ENCODE peak calls at places on chromosome 20, in four cellular contexts. V is CD4-positive, alpha-beta memory T cell; C is ovary; E is pancreas. Q is an unnamed sample. For H3K4me1, the result is how much of the 10 kb centered on the place peaks cover.

GRCh38 chr20:33323236-33323635 is 40.2 kb downstream of the BPIFB1 start:
- DNase-seq in E (no peak), V (no peak), C (no peak), Q (no peak)

GRCh38 chr20:24131281-24131680 is 142.7 kb upstream of the GGTLC1 start:
- DNase-seq in V (no peak), C (no peak), E (no peak), Q (no peak)

GRCh38 chr20:12975833-12976608 is 32.8 kb upstream of the SPTLC3 start:
- DNase-seq in V (no peak), C (no peak), E (no peak), Q (no peak)

GRCh38 chr20:1868856-1869255 is 26.4 kb upstream of the SIRPA start:
- DNase-seq in V (no peak), E (no peak), C (no peak), Q (no peak)

GRCh38 chr20:54078296-54078695 is 7.9 kb upstream of the BCAS1 start:
- DNase-seq in V (no peak), C (no peak), E (no peak), Q (no peak)

GRCh38 chr20:4604580-4604979 is 117.1 kb upstream of the PRND start:
- DNase-seq in V (no peak), C (no peak), E (no peak), Q (no peak)

GRCh38 chr20:13139459-13140150 is 81.5 kb upstream of the ISM1 start:
- DNase-seq in C (no peak), V (no peak), E (no peak), Q (no peak)

GRCh38 chr20:1943267-1944002 is 48.2 kb downstream of the SIRPA start:
- DNase-seq in E (no peak), V (no peak), C (no peak), Q (peak)

GRCh38 chr20:9100721-9101120 is 31.8 kb downstream of the PLCB4 start:
- DNase-seq in E (no peak), C (no peak), V (no peak), Q (no peak)

GRCh38 chr20:29326376-29327070 is 1930.9 kb upstream of the DEFB115 start:
- DNase-seq in C (no peak), V (no peak), E (no peak), Q (no peak)

GRCh38 chr20:62367136-62367482 is at the start of gene LAMA5:
- DNase-seq in V (no peak), C (no peak), E (peak), Q (peak)

GRCh38 chr20:16125810-16126209 is 447.4 kb downstream of the KIF16B start:
- DNase-seq in C (no peak), E (no peak), V (no peak), Q (no peak)

GRCh38 chr20:2156666-2157624 is 55.3 kb downstream of the STK35 start:
- DNase-seq in E (no peak), V (no peak), C (no peak), Q (no peak)

GRCh38 chr20:57475388-57476072 is 49.4 kb downstream of the CTCFL start:
- DNase-seq in C (no peak), V (no peak), E (no peak), Q (no peak)

GRCh38 chr20:46939031-46939430 is 44.4 kb downstream of the EYA2 start:
- DNase-seq in V (no peak), E (no peak), C (no peak), Q (no peak)

GRCh38 chr20:57941572-57942381 is 232.0 kb upstream of the PMEPA1 start:
- DNase-seq in C (no peak), V (no peak), E (peak), Q (no peak)

GRCh38 chr20:47669927-47670890 is 115.1 kb downstream of the SULF2 start:
- DNase-seq in C (no peak), E (no peak), V (no peak), Q (no peak)

GRCh38 chr20:36482044-36482473 is 59.3 kb upstream of the MYL9 start:
- DNase-seq in V (no peak), C (no peak), E (peak), Q (peak)

GRCh38 chr20:10673831-10674683 is at the start of gene JAG1:
- DNase-seq in C (peak), E (peak), V (peak), Q (peak)

GRCh38 chr20:44785768-44786167 is 24.6 kb downstream of the RIMS4 start:
- DNase-seq in V (no peak), C (no peak), E (no peak), Q (no peak)

GRCh38 chr20:38723982-38724602 is at the start of gene SLC32A1:
- DNase-seq in E (no peak), C (no peak), V (no peak), Q (no peak)

GRCh38 chr20:1331101-1331500 is 2.2 kb upstream of the SDCBP2 start:
- DNase-seq in V (no peak), C (no peak), E (no peak), Q (no peak)

GRCh38 chr20:41969656-41970055 is 351.5 kb upstream of the CHD6 start:
- DNase-seq in V (no peak), E (no peak), C (no peak), Q (no peak)

GRCh38 chr20:25000268-25000801 is 7.8 kb upstream of the APMAP start:
- DNase-seq in V (no peak), E (peak), C (no peak), Q (peak)

GRCh38 chr20:3209023-3209945 is at the start of gene ITPA:
- DNase-seq in V (peak), E (peak), C (peak), Q (peak)

GRCh38 chr20:10561302-10561701 is 112.5 kb downstream of the JAG1 start:
- DNase-seq in E (no peak), V (no peak), C (no peak), Q (no peak)

GRCh38 chr20:37363221-37364012 is 17.5 kb downstream of the SRC start:
- DNase-seq in E (no peak), V (no peak), C (no peak), Q (no peak)

GRCh38 chr20:21433329-21433890 is 36.1 kb upstream of the NKX2-4 start:
- DNase-seq in E (no peak), C (no peak), V (no peak), Q (no peak)

GRCh38 chr20:19368351-19368750 is 155.9 kb downstream of the SLC24A3 start:
- DNase-seq in E (no peak), C (no peak), V (no peak), Q (no peak)

GRCh38 chr20:19367591-19367990 is 155.1 kb downstream of the SLC24A3 start:
- DNase-seq in C (no peak), E (no peak), V (no peak), Q (no peak)

GRCh38 chr20:19374066-19374615 is 161.7 kb downstream of the SLC24A3 start:
- DNase-seq in V (no peak), E (no peak), C (no peak), Q (no peak)

GRCh38 chr20:19371112-19371511 is 158.7 kb downstream of the SLC24A3 start:
- DNase-seq in E (no peak), C (no peak), V (no peak), Q (no peak)

GRCh38 chr20:19370076-19371075 is 157.9 kb downstream of the SLC24A3 start:
- DNase-seq in C (no peak), E (no peak), V (no peak), Q (no peak)
- H3K4me1 ChIP-seq in C (under half), E (under half), V (under half), Q (under half)

GRCh38 chr20:52972965-52973819 is 1.0 kb downstream of the TSHZ2 start:
- DNase-seq in C (peak), E (no peak), V (peak), Q (peak)
- H3K27ac ChIP-seq in C (peak), E (peak), V (peak), Q (peak)

DNA sequence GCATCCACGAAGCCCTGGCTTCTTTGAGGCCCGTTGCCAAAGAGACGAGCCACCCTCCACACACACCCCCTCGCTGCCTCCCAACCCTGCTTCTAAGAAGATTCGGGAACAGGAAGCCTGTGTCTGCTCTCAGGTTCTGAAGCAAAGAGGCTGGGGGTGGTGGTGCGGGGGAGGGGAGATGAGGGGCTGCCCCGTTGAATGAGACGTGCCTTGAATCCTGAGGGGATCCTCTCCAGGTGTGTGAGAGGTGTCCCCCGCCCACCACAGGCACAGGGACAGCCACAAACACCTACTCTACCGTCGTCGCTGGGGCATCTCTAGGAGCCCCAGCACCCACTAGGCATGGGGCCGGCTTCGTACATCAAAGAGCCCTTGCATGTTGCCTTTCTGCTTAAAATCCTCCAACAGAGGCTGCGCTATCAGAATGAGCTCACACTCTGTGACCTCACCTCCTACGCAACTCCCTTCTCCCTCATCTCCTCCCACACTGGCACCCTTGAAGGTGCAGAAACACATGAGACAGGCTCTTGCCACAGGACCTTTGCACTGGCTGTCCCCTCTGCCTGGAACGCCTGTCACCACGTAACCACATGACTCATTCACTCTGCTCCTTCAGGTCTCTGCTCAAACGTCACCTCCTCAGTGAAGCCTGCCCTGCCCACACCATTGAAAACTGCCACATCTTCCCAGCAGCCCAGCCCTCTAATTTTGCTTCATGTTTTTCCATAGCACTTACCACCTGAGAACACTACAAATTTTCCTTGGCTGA is 58.5 kb downstream of the PREX1 start:
- DNase-seq in E (no peak), C (no peak), V (peak), Q (no peak)
- H3K4me1 ChIP-seq in E (under half), C (under half), V (half or more), Q (half or more)

GRCh38 chr20:63828951-63829350 is 2.1 kb downstream of the ZBTB46 start:
- DNase-seq in V (no peak), E (no peak), C (no peak), Q (no peak)

GRCh38 chr20:63829598-63829942 is 1.5 kb downstream of the ZBTB46 start:
- DNase-seq in E (no peak), C (no peak), V (no peak), Q (no peak)

GRCh38 chr20:63826753-63827152 is 4.3 kb downstream of the ZBTB46 start:
- DNase-seq in V (no peak), C (no peak), E (no peak), Q (no peak)

GRCh38 chr20:63828545-63828944 is 2.5 kb downstream of the ZBTB46 start:
- DNase-seq in V (no peak), C (no peak), E (no peak), Q (no peak)

GRCh38 chr20:63828124-63828523 is 2.9 kb downstream of the ZBTB46 start:
- DNase-seq in C (no peak), E (no peak), V (no peak), Q (no peak)
- H3K27ac ChIP-seq in C (no peak), E (no peak), V (no peak), Q (peak)

DNA sequence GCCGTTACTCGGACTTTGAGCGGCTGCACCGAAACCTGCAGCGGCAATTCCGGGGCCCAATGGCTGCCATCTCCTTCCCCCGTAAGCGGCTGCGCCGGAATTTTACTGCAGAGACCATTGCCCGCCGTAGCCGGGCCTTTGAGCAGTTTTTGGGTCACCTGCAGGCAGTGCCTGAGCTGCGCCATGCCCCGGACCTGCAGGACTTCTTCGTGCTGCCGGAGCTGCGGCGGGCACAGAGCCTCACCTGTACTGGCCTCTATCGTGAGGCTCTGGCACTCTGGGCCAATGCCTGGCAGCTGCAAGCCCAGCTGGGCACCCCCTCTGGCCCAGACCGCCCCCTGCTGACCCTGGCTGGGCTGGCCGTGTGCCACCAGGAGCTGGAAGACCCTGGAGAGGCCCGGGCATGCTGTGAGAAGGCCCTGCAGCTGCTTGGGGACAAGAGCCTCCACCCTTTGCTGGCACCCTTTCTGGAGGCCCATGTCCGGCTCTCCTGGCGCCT is 7.2 kb downstream of the SNX21 start:
- DNase-seq in C (no peak), V (no peak), E (no peak), Q (no peak)
- H3K4me1 ChIP-seq in C (under half), V (under half), E (under half), Q (half or more)

GRCh38 chr20:59004493-59004762 is 2.6 kb downstream of the CTSZ start:
- DNase-seq in V (peak), C (no peak), E (no peak), Q (peak)

GRCh38 chr20:59005523-59006166 is 1.4 kb downstream of the CTSZ start:
- DNase-seq in E (no peak), C (no peak), V (no peak), Q (no peak)

GRCh38 chr20:59003836-59004492 is 3.1 kb downstream of the CTSZ start:
- DNase-seq in C (no peak), E (no peak), V (no peak), Q (no peak)

GRCh38 chr20:59006167-59006863 is 739 bp downstream of the CTSZ start:
- DNase-seq in C (peak), V (no peak), E (no peak), Q (no peak)

DNA sequence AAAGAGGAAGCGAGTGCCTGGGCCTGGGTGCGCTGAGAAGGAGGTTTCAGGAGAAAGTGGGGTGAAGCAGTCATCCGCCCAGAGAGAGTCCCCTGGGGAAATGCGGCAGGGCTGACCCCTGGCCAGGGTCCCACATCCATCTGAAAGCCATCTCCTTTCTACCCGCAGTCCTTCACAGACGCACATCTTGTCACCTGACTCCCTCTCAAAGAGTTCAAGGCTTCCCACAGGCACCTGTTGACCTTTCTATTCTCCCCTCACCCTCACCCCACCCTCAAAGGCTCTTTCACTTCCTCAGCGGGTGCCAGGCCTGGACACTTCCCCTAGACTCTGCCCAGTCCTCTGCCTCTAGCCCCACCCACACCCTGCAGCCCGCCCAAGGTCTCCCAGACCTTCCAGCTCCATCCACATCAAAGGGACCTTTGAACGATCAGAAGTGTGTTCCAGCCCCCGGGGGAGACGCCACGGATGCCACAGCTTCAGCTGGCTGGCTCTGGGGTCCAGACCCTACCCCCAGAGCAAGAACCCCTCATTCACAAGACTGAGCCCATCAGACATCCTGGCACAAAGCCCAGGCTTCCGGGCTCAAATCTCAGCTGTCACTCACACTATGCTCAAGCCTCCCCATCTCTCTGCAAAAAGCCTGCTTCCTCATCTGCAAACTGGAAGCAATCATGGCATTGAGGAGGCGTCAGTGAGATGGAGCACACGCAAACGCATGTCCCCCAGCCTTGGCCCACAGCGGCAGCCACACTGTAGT is 2.1 kb downstream of the CTSZ start:
- DNase-seq in V (peak), C (no peak), E (no peak), Q (peak)
- H3K27ac ChIP-seq in V (peak), C (no peak), E (peak), Q (peak)